ENCODE peak calls at places on chromosomes 13 and 19, in nine cellular contexts. Y is K562; D is mesendoderm; I is activated naive CD4-positive, alpha-beta T cell treated with anti-CD3 and anti-CD28 coated beads, Interleukin-2, amount 10 ng/mL, durations not matched to agents 7 days and 5 days; G is HFF-Myc; S is left cardiac atrium; E is body of pancreas; M is activated T-cell treated with anti-CD3 and anti-CD28 coated beads, Interleukin-2, amount 50 U/mL, for 4 hours; R is activated CD4-positive, alpha-beta T cell treated with anti-CD3 and anti-CD28 coated beads, Interleukin-2, amount 10 ng/mL, durations not matched to agents 7 days and 5 days. F is an unnamed sample.

GRCh38 chr13:59413121-59413520 is 750.6 kb downstream of the DIAPH3 start:
- DNase-seq in Y (no peak), D (no peak), I (no peak), G (no peak), S (no peak), E (no peak), M (no peak), R (no peak), F (no peak)

GRCh38 chr19:8580710-8581281 is 3.6 kb upstream of the MYO1F start:
- DNase-seq in Y (peak; percentile 87), D (peak; percentile 90), I (peak; percentile 89), G (no peak), S (peak; percentile 82), E (peak; percentile 80), M (peak; percentile 84), R (peak; percentile 88), F (peak; percentile 39)

GRCh38 chr19:33022472-33023116 is 42.1 kb downstream of the RHPN2 start:
- DNase-seq in Y (no peak), D (peak; percentile 93), I (no peak), G (no peak), S (no peak), E (no peak), M (no peak), R (no peak), F (no peak)

GRCh38 chr19:15107056-15108010 is at the start of gene SYDE1:
- DNase-seq in Y (no peak), D (peak; percentile 88), I (no peak), G (no peak), S (peak; percentile 68), E (peak; percentile 32), M (no peak), R (no peak), F (no peak)

GRCh38 chr13:20708216-20708615 is 4.7 kb downstream of the IL17D start:
- DNase-seq in Y (no peak), D (no peak), I (no peak), G (no peak), S (no peak), E (no peak), M (no peak), R (no peak), F (no peak)

GRCh38 chr19:2266183-2266993 is 10.2 kb upstream of the JSRP1 start:
- DNase-seq in Y (peak; percentile 91), D (no peak), I (peak; percentile 51), G (no peak), S (peak; percentile 93), E (peak; percentile 77), M (no peak), R (no peak), F (no peak)

GRCh38 chr19:29380581-29380980 is 145.2 kb upstream of the VSTM2B start:
- DNase-seq in Y (no peak), D (no peak), I (no peak), G (no peak), S (no peak), E (no peak), M (no peak), R (no peak), F (no peak)

GRCh38 chr19:33905937-33906577 is 109.4 kb downstream of the KCTD15 start:
- DNase-seq in Y (peak; percentile 11), D (peak; percentile 92), I (no peak), G (no peak), S (peak; percentile 88), E (peak; percentile 90), M (peak; percentile 7), R (no peak), F (no peak)

GRCh38 chr13:103002279-103002678 is 63.9 kb downstream of the SLC10A2 start:
- DNase-seq in Y (no peak), D (no peak), I (no peak), G (no peak), S (no peak), E (no peak), M (no peak), R (no peak), F (no peak)

GRCh38 chr13:32035701-32036100 is 4.1 kb downstream of the FRY start:
- DNase-seq in Y (no peak), D (no peak), I (no peak), G (no peak), S (no peak), E (no peak), M (no peak), R (no peak), F (no peak)

GRCh38 chr19:11405846-11406643 is 13.1 kb downstream of the RGL3 start:
- DNase-seq in Y (no peak), D (peak; percentile 62), I (peak; percentile 39), G (no peak), S (peak; percentile 44), E (no peak), M (peak; percentile 48), R (peak; percentile 30), F (no peak)

GRCh38 chr13:89827552-89827951 is 1519.9 kb upstream of the MIR17HG start:
- DNase-seq in Y (no peak), D (peak; percentile 1), I (no peak), G (no peak), S (no peak), E (no peak), M (no peak), R (no peak), F (no peak)

GRCh38 chr19:39052243-39052746 is 19.9 kb upstream of the FBXO27 start:
- DNase-seq in Y (peak; percentile 78), D (peak; percentile 68), I (peak; percentile 75), G (no peak), S (peak; percentile 55), E (peak; percentile 73), M (peak; percentile 72), R (peak; percentile 59), F (peak; percentile 35)

GRCh38 chr19:3398114-3398899 is 31.9 kb downstream of the NFIC start:
- DNase-seq in Y (no peak), D (peak; percentile 39), I (no peak), G (no peak), S (peak; percentile 80), E (peak; percentile 90), M (no peak), R (no peak), F (no peak)

GRCh38 chr13:71149498-71150363 is 717.3 kb downstream of the DACH1 start:
- DNase-seq in Y (no peak), D (no peak), I (no peak), G (no peak), S (no peak), E (peak; percentile 83), M (no peak), R (no peak), F (no peak)

GRCh38 chr19:34260771-34261173 is 6.4 kb downstream of the GARRE1 start:
- DNase-seq in Y (peak; percentile 25), D (peak; percentile 62), I (no peak), G (no peak), S (no peak), E (no peak), M (no peak), R (no peak), F (no peak)

GRCh38 chr13:26719356-26719945 is 41.1 kb downstream of the GPR12 start:
- DNase-seq in Y (peak; percentile 2), D (peak; percentile 46), I (no peak), G (peak; percentile 5), S (no peak), E (no peak), M (no peak), R (no peak), F (no peak)

GRCh38 chr19:17755977-17756670 is 4.8 kb downstream of the FCHO1 start:
- DNase-seq in Y (peak; percentile 57), D (peak; percentile 86), I (peak; percentile 62), G (no peak), S (no peak), E (peak; percentile 72), M (no peak), R (peak; percentile 59), F (no peak)

GRCh38 chr19:44719262-44719701 is 20.3 kb downstream of the CEACAM16 start:
- DNase-seq in Y (no peak), D (no peak), I (no peak), G (no peak), S (no peak), E (no peak), M (no peak), R (no peak), F (no peak)

GRCh38 chr19:23415561-23416191 is 20.4 kb upstream of the ZNF91 start:
- DNase-seq in Y (no peak), D (peak; percentile 97), I (no peak), G (no peak), S (peak; percentile 54), E (peak; percentile 32), M (no peak), R (no peak), F (no peak)

GRCh38 chr19:9705836-9706235 is 30.9 kb upstream of the ZNF562 start:
- DNase-seq in Y (no peak), D (no peak), I (no peak), G (no peak), S (no peak), E (no peak), M (no peak), R (no peak), F (no peak)

GRCh38 chr19:3985643-3986259 is 488 bp upstream of the EEF2 start:
- DNase-seq in Y (no peak), D (no peak), I (no peak), G (no peak), S (no peak), E (no peak), M (no peak), R (no peak), F (no peak)

GRCh38 chr19:35913589-35913988 is 5.5 kb upstream of the TYROBP start:
- DNase-seq in Y (no peak), D (no peak), I (no peak), G (no peak), S (no peak), E (no peak), M (no peak), R (no peak), F (no peak)

GRCh38 chr13:77584111-77584510 is 48.6 kb downstream of the SCEL start:
- DNase-seq in Y (no peak), D (no peak), I (no peak), G (no peak), S (no peak), E (no peak), M (no peak), R (no peak), F (no peak)

GRCh38 chr19:31348416-31349159 is 648 bp downstream of the TSHZ3 start:
- DNase-seq in Y (no peak), D (peak; percentile 37), I (peak; percentile 28), G (no peak), S (peak; percentile 42), E (peak; percentile 17), M (no peak), R (no peak), F (no peak)

GRCh38 chr19:55257461-55258411 is 1.1 kb downstream of the PPP6R1 start:
- DNase-seq in Y (peak; percentile 70), D (peak; percentile 40), I (peak; percentile 42), G (no peak), S (no peak), E (no peak), M (no peak), R (peak; percentile 28), F (no peak)

GRCh38 chr19:1428738-1429391 is 9.3 kb upstream of the RPS15 start:
- DNase-seq in Y (no peak), D (no peak), I (no peak), G (no peak), S (no peak), E (no peak), M (no peak), R (no peak), F (no peak)

GRCh38 chr19:50331187-50332013 is 2.2 kb upstream of the KCNC3 start:
- DNase-seq in Y (peak; percentile 56), D (peak; percentile 90), I (peak; percentile 42), G (no peak), S (no peak), E (no peak), M (no peak), R (peak; percentile 37), F (no peak)

GRCh38 chr13:112722433-112723250 is 32.8 kb downstream of the ATP11A start:
- DNase-seq in Y (peak; percentile 68), D (peak; percentile 94), I (no peak), G (no peak), S (peak; percentile 81), E (peak; percentile 83), M (no peak), R (no peak), F (peak; percentile 59)

GRCh38 chr19:42334697-42335373 is 9.4 kb downstream of the MEGF8 start:
- DNase-seq in Y (no peak), D (no peak), I (no peak), G (no peak), S (no peak), E (no peak), M (no peak), R (no peak), F (no peak)

GRCh38 chr19:11335449-11336146 is 3.9 kb downstream of the RAB3D start:
- DNase-seq in Y (no peak), D (peak; percentile 40), I (no peak), G (no peak), S (no peak), E (peak; percentile 35), M (no peak), R (no peak), F (no peak)